ENCODE peak calls at places on chromosomes 1 and 21, in nine cellular contexts. W is SJSA1; J is H9; U is tibial nerve; K is brain microvascular endothelial cell; X is CD4-positive, CD25-positive, alpha-beta regulatory T cell; A is caudate nucleus; O is thoracic aorta; B is lung. F is an unnamed sample.

GRCh38 chr1:18211764-18212163 is 104.2 kb downstream of the IGSF21 start:
- DNase-seq in W (no peak), J (no peak), U (no peak), K (no peak), X (no peak), A (no peak), O (no peak), B (no peak), F (no peak)

GRCh38 chr1:31576201-31576669 is at the start of gene TINAGL1:
- DNase-seq in W (peak), J (peak), U (no peak), K (no peak), X (no peak), A (no peak), O (no peak), B (peak), F (no peak)

GRCh38 chr1:162992945-162993344 is 76.2 kb upstream of the RGS4 start:
- DNase-seq in W (no peak), J (no peak), U (no peak), K (no peak), X (no peak), A (no peak), O (no peak), B (no peak), F (no peak)

GRCh38 chr1:236156512-236157208 is 14.3 kb downstream of the GPR137B start:
- DNase-seq in W (no peak), J (no peak), U (no peak), K (no peak), X (peak), A (no peak), O (no peak), B (peak), F (no peak)

GRCh38 chr1:54409156-54410142 is 3.3 kb upstream of the SSBP3 start:
- DNase-seq in W (no peak), J (no peak), U (no peak), K (no peak), X (no peak), A (no peak), O (no peak), B (no peak), F (no peak)

GRCh38 chr1:223338811-223339746 is 24.9 kb downstream of the SUSD4 start:
- DNase-seq in W (no peak), J (no peak), U (no peak), K (no peak), X (no peak), A (no peak), O (no peak), B (no peak), F (no peak)

GRCh38 chr1:238223067-238223640 is 332.4 kb upstream of the ZP4 start:
- DNase-seq in W (no peak), J (no peak), U (no peak), K (no peak), X (no peak), A (no peak), O (no peak), B (no peak), F (no peak)

GRCh38 chr1:116769994-116770393 is 15.8 kb downstream of the CD2 start:
- DNase-seq in W (no peak), J (no peak), U (no peak), K (no peak), X (no peak), A (no peak), O (no peak), B (no peak), F (no peak)

GRCh38 chr1:8663915-8664331 is 153.5 kb downstream of the RERE start:
- DNase-seq in W (peak), J (no peak), U (no peak), K (no peak), X (no peak), A (no peak), O (no peak), B (no peak), F (no peak)

GRCh38 chr1:227823537-227823936 is 8.1 kb downstream of the PRSS38 start:
- DNase-seq in W (no peak), J (no peak), U (no peak), K (no peak), X (no peak), A (no peak), O (no peak), B (no peak), F (no peak)

GRCh38 chr1:155834296-155834926 is 22.6 kb downstream of the GON4L start:
- DNase-seq in W (no peak), J (peak), U (no peak), K (peak), X (no peak), A (no peak), O (no peak), B (no peak), F (peak)

GRCh38 chr1:89274431-89274857 is 1.8 kb upstream of the GBP5 start:
- DNase-seq in W (no peak), J (no peak), U (no peak), K (no peak), X (no peak), A (no peak), O (no peak), B (no peak), F (no peak)

GRCh38 chr1:110880708-110881374 is 7.9 kb downstream of the CD53 start:
- DNase-seq in W (no peak), J (no peak), U (no peak), K (no peak), X (peak), A (no peak), O (no peak), B (no peak), F (no peak)

GRCh38 chr21:35658242-35658641 is 402.1 kb downstream of the SETD4 start:
- DNase-seq in W (peak), J (no peak), U (no peak), K (peak), X (no peak), A (no peak), O (no peak), B (no peak), F (no peak)

GRCh38 chr1:177306981-177307380 is 136.2 kb downstream of the BRINP2 start:
- DNase-seq in W (no peak), J (no peak), U (no peak), K (no peak), X (no peak), A (no peak), O (no peak), B (no peak), F (no peak)

GRCh38 chr1:93616221-93616995 is 65.2 kb downstream of the BCAR3 start:
- DNase-seq in W (no peak), J (no peak), U (no peak), K (no peak), X (no peak), A (no peak), O (no peak), B (no peak), F (no peak)

GRCh38 chr1:3353901-3354300 is 100.6 kb upstream of the ARHGEF16 start:
- DNase-seq in W (no peak), J (no peak), U (no peak), K (no peak), X (no peak), A (no peak), O (no peak), B (no peak), F (no peak)

GRCh38 chr1:166701603-166702090 is 137.6 kb upstream of the POGK start:
- DNase-seq in W (no peak), J (no peak), U (no peak), K (no peak), X (no peak), A (no peak), O (no peak), B (no peak), F (no peak)

GRCh38 chr1:3364983-3365382 is 89.5 kb upstream of the ARHGEF16 start:
- DNase-seq in W (no peak), J (no peak), U (no peak), K (no peak), X (no peak), A (no peak), O (no peak), B (no peak), F (no peak)

GRCh38 chr1:179208681-179209477 is 20.6 kb downstream of the ABL2 start:
- DNase-seq in W (no peak), J (no peak), U (no peak), K (no peak), X (no peak), A (no peak), O (no peak), B (no peak), F (no peak)

GRCh38 chr1:98920441-98921110 is 84.1 kb downstream of the PLPPR5 start:
- DNase-seq in W (no peak), J (no peak), U (no peak), K (peak), X (no peak), A (no peak), O (no peak), B (no peak), F (no peak)

GRCh38 chr1:85363102-85363501 is 86.7 kb upstream of the BCL10 start:
- DNase-seq in W (no peak), J (no peak), U (no peak), K (no peak), X (no peak), A (no peak), O (no peak), B (no peak), F (no peak)

GRCh38 chr1:85363526-85363925 is 87.1 kb upstream of the BCL10 start:
- DNase-seq in W (no peak), J (no peak), U (no peak), K (no peak), X (no peak), A (no peak), O (no peak), B (no peak), F (no peak)

GRCh38 chr1:85359874-85360708 is 83.7 kb upstream of the BCL10 start:
- DNase-seq in W (peak), J (no peak), U (no peak), K (no peak), X (no peak), A (no peak), O (no peak), B (no peak), F (no peak)

GRCh38 chr1:85361106-85361505 is 84.7 kb upstream of the BCL10 start:
- DNase-seq in W (peak), J (no peak), U (no peak), K (peak), X (no peak), A (no peak), O (no peak), B (no peak), F (no peak)

GRCh38 chr1:85361606-85362005 is 85.2 kb upstream of the BCL10 start:
- DNase-seq in W (no peak), J (no peak), U (no peak), K (no peak), X (no peak), A (no peak), O (no peak), B (no peak), F (no peak)
- H3K27ac ChIP-seq in W (peak), J (no peak), U (no peak), K (peak), X (no peak), A (no peak), O (peak), B (no peak), F (no peak)

GRCh38 chr1:42931911-42932422 is 26.7 kb downstream of the SLC2A1 start:
- DNase-seq in W (no peak), J (peak), U (no peak), K (no peak), X (peak), A (no peak), O (no peak), B (peak), F (no peak)

GRCh38 chr1:42933610-42934009 is 25.1 kb downstream of the SLC2A1 start:
- DNase-seq in W (no peak), J (peak), U (no peak), K (no peak), X (no peak), A (no peak), O (no peak), B (no peak), F (no peak)

GRCh38 chr1:42931108-42931539 is 27.5 kb downstream of the SLC2A1 start:
- DNase-seq in W (peak), J (peak), U (no peak), K (no peak), X (peak), A (no peak), O (no peak), B (peak), F (no peak)

GRCh38 chr1:42933060-42933586 is 25.5 kb downstream of the SLC2A1 start:
- DNase-seq in W (no peak), J (peak), U (no peak), K (no peak), X (no peak), A (no peak), O (no peak), B (no peak), F (no peak)

DNA sequence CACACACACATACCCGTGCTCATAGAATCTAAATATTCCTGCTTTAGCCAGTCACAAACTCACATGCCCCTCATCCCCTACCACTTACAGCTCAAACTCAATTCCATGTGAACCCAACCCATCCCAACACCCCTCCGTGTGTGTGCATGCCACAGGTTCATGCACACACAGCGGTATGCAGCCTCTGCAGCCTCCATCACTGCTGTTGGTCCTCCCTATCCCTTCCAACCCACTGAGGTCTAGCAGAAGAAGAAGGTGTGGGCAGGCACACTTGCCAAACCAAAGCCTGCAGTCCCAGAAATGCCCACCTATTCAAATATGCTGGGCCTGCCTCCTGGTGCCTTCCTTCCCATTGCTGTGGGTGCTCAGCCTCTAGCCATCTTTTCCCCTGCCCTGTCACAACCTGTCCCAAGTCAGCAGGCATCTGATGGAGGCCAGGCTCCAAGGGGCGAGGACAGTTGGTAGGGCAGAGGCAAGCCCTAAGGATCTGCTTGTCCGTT is 26.2 kb downstream of the SLC2A1 start:
- DNase-seq in W (no peak), J (peak), U (no peak), K (no peak), X (no peak), A (no peak), O (no peak), B (no peak), F (no peak)
- H3K27ac ChIP-seq in W (no peak), J (no peak), U (peak), K (no peak), X (peak), A (no peak), O (peak), B (no peak), F (peak)

GRCh38 chr1:41164727-41165126 is 77.4 kb downstream of the SCMH1 start:
- DNase-seq in W (no peak), J (no peak), U (no peak), K (no peak), X (no peak), A (no peak), O (no peak), B (no peak), F (no peak)

GRCh38 chr1:41161851-41162250 is 80.3 kb downstream of the SCMH1 start:
- DNase-seq in W (no peak), J (no peak), U (no peak), K (no peak), X (no peak), A (no peak), O (no peak), B (no peak), F (no peak)

GRCh38 chr1:41162441-41162840 is 79.7 kb downstream of the SCMH1 start:
- DNase-seq in W (no peak), J (no peak), U (no peak), K (no peak), X (no peak), A (no peak), O (no peak), B (no peak), F (no peak)

GRCh38 chr1:41158147-41158875 is 83.8 kb downstream of the SCMH1 start:
- DNase-seq in W (no peak), J (no peak), U (no peak), K (no peak), X (no peak), A (no peak), O (no peak), B (no peak), F (no peak)

DNA sequence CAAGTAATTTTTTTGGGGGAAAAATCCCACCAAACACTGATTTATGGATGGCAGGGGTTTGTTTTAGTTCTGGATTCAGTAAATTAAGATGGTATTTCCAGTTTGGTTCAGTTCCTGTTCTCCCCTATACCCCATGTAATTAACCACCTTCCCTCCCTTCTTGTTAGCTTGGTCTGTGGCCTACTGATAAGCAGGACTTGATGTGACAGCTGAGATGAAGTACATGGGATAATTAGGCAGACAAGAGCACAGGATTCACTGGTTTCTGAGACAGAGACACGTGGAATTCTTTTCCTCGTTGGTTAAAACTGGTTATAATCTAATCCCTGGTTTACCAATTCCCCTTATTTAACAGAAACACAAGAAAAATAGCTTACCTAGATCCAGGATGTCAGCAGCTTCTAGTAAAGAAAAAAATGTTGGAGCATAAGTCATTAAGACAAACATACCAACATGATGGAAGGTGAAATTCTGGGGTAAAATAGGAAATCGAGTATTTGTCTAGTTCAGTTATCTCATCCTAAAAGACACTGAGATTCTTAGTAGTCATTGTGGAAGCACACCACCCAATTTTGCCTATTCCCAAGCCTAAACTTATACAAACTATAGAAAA is 81.5 kb downstream of the SCMH1 start:
- DNase-seq in W (no peak), J (no peak), U (no peak), K (no peak), X (no peak), A (no peak), O (no peak), B (no peak), F (no peak)
- H3K27ac ChIP-seq in W (no peak), J (no peak), U (no peak), K (no peak), X (no peak), A (no peak), O (no peak), B (no peak), F (no peak)

GRCh38 chr1:19457555-19457954 is 27.8 kb downstream of the CAPZB start:
- DNase-seq in W (no peak), J (no peak), U (no peak), K (no peak), X (no peak), A (no peak), O (no peak), B (no peak), F (no peak)
- H3K27ac ChIP-seq in W (no peak), J (no peak), U (no peak), K (peak), X (no peak), A (no peak), O (peak), B (no peak), F (peak)

GRCh38 chr1:202618387-202619022 is 91.7 kb downstream of the SYT2 start:
- DNase-seq in W (peak), J (no peak), U (no peak), K (peak), X (no peak), A (no peak), O (no peak), B (no peak), F (no peak)
- H3K27ac ChIP-seq in W (peak), J (no peak), U (no peak), K (no peak), X (no peak), A (no peak), O (peak), B (no peak), F (peak)

DNA sequence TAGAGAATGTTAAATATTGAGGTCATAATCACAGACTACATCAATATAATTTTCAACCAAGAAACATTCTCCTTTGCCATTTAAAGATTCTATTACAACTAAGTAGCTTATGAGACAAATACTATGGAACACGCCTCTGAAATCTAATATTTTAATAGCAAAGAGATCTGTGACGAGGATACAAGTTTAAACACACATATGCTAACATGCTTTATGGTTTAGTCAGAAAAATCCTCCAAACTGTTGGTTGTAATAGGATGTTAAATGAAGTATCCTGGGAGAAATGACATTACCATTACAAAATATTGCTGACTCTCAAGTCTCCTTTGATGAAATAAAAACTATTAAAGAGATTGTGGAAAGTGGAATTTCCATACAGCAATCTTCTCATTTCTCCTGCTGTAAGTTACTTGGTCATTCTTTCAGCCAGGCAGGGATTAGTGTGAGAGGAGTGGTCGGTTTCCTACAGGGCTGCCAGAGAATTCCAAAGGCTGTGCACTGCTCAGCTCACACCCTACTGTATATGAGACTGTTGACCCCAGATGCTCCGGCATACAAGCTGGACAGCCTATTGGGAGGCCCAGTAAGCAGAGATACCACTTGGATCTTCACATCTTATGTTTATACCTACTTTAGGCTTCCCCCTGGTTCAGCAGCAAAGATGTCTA is 26.6 kb downstream of the SCYL3 start:
- DNase-seq in W (no peak), J (no peak), U (no peak), K (no peak), X (no peak), A (no peak), O (no peak), B (no peak), F (no peak)
- H3K27ac ChIP-seq in W (no peak), J (no peak), U (no peak), K (no peak), X (peak), A (no peak), O (no peak), B (no peak), F (no peak)

DNA sequence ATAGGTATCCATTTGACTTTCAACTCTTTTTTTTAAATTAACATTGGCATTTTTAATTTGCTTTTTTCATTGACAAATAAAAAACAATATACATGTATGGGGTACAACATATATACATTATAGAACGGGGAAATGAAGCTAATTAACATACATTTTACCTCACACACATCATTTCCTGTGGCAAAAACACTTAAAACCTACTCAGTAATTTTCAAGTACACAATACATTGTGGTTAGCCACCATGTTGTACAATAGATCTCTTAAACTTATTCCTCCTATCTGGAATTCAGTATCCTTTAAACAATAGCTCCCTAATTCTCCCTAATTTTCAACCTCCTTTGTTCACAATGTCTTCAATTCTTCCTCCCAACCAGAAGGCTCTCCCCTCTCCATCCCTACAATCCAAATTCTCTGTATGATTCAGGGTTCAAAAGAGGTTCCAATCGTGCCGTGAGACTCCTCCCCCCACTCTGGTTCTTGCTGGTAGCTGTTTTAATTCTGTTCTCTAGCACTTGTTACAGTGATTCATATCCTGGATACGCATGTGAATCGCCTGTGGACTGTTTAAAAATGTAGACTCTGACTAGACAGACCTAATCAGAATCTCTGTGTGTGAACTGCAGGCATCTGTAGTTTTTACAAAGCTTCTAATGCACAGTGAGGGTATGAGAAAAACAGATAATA is 87.6 kb upstream of the DUSP10 start:
- DNase-seq in W (peak), J (no peak), U (no peak), K (peak), X (no peak), A (no peak), O (no peak), B (no peak), F (peak)
- H3K27ac ChIP-seq in W (peak), J (no peak), U (no peak), K (peak), X (peak), A (no peak), O (no peak), B (no peak), F (no peak)

F was measured in esophagus muscularis mucosa.